ENCODE peak calls at places on chromosomes 7 and 10, in five cellular contexts. W is activated naive CD8-positive, alpha-beta T cell treated with anti-CD3 and anti-CD28 coated beads, Interleukin-2, amount 50 U/mL, for 24 hours; G is IMR-90; M is GM23338; R is foreskin keratinocyte. C is an unnamed sample.

GRCh38 chr10:12742776-12743175 is 258.7 kb downstream of the CCDC3 start:
- ATAC-seq in G (no peak), M (no peak), W (no peak), R (no peak), C (peak)

GRCh38 chr7:122299624-122299934 is 5.0 kb downstream of the FEZF1 start:
- ATAC-seq in M (peak), R (no peak), G (no peak), W (no peak), C (no peak)

GRCh38 chr10:71788954-71789353 is 15.6 kb upstream of the VSIR start:
- ATAC-seq in R (no peak), G (no peak), M (no peak), W (no peak), C (no peak)

GRCh38 chr7:12111461-12112405 is 99.4 kb upstream of the TMEM106B start:
- ATAC-seq in R (peak), M (peak), W (peak), G (peak), C (peak)

GRCh38 chr10:117631276-117632151 is 89.0 kb downstream of the EMX2 start:
- ATAC-seq in M (no peak), G (no peak), R (no peak), W (no peak), C (no peak)

GRCh38 chr7:77933394-77933793 is 134.8 kb downstream of the PHTF2 start:
- ATAC-seq in M (no peak), R (peak), W (no peak), G (peak), C (no peak)

GRCh38 chr7:155809332-155809946 is 2.8 kb downstream of the SHH start:
- ATAC-seq in R (no peak), G (no peak), M (no peak), W (no peak), C (no peak)

GRCh38 chr10:114029655-114030054 is 14.0 kb upstream of the ADRB1 start:
- ATAC-seq in W (no peak), R (no peak), G (no peak), M (no peak), C (no peak)

GRCh38 chr7:69903410-69903809 is 305.1 kb downstream of the AUTS2 start:
- ATAC-seq in M (no peak), W (no peak), G (no peak), R (no peak), C (no peak)

GRCh38 chr7:97013025-97013424 is 7.7 kb downstream of the DLX6 start:
- ATAC-seq in G (no peak), W (no peak), M (peak), R (no peak), C (no peak)

GRCh38 chr10:13483073-13483472 is 45.7 kb downstream of the BEND7 start:
- ATAC-seq in M (no peak), R (no peak), G (no peak), W (no peak), C (peak)

GRCh38 chr10:52450743-52451142 is 136.7 kb downstream of the DKK1 start:
- ATAC-seq in G (no peak), M (no peak), R (no peak), W (no peak), C (no peak)

GRCh38 chr10:14652816-14653215 is 121.9 kb downstream of the FAM107B start:
- ATAC-seq in W (no peak), M (no peak), G (no peak), R (no peak), C (no peak)

GRCh38 chr7:111173990-111174389 is 83.1 kb downstream of the LRRN3 start:
- ATAC-seq in W (no peak), R (no peak), M (no peak), G (no peak), C (no peak)

GRCh38 chr10:70578371-70578947 is 24.1 kb downstream of the PRF1 start:
- ATAC-seq in G (no peak), R (peak), M (no peak), W (peak), C (peak)

GRCh38 chr10:95756061-95756751 is at the start of gene ENTPD1:
- ATAC-seq in G (peak), W (no peak), M (peak), R (no peak), C (peak)

GRCh38 chr7:91344248-91344647 is 80.0 kb downstream of the FZD1 start:
- ATAC-seq in W (no peak), R (no peak), G (no peak), M (no peak), C (peak)

GRCh38 chr10:126432507-126432906 is 44.2 kb upstream of the ADAM12 start:
- ATAC-seq in R (no peak), M (no peak), W (no peak), G (no peak), C (no peak)

C was measured in stimulated activated memory B cell treated with anti-CD40 and anti-IgM and Interleukin-4, amounts not matched to agents 10 μg/mL and 1 μg/mL and 100 μg/mL, for 72 hours.